ENCODE peak calls at places on chromosomes 11 and 22, in ten cellular contexts. R is HepG2, A is GM23338, C is Panc1, J is HCT116, V is transverse colon, S is spleen, K is endothelial cell of umbilical vein, T is K562, Q is H1. L is an unnamed sample.
A peak's percentile ranks its signal among the peaks of the same experiment; 100 is the strongest.

GRCh38 chr11:6572215-6572614 is 31.2 kb downstream of the RRP8 start:
- DNase-seq in R (no peak), A (no peak), C (no peak), J (no peak), V (no peak), S (no peak), K (no peak), T (no peak), Q (no peak), L (no peak)

GRCh38 chr11:20253796-20254195 is 93.5 kb upstream of the DBX1 start:
- DNase-seq in R (no peak), A (no peak), C (no peak), J (no peak), V (no peak), S (no peak), K (no peak), T (no peak), Q (no peak), L (no peak)

GRCh38 chr22:22465094-22465602 is 43.4 kb downstream of the ZNF280B start:
- DNase-seq in R (no peak), A (no peak), C (no peak), J (no peak), V (no peak), S (no peak), K (no peak), T (no peak), Q (no peak), L (no peak)

GRCh38 chr22:19429950-19430889 is 1.3 kb downstream of the HIRA start:
- DNase-seq in R (peak; percentile 75), A (peak; percentile 28), C (no peak), J (no peak), V (peak; percentile 26), S (no peak), K (peak; percentile 16), T (peak; percentile 88), Q (no peak), L (no peak)

GRCh38 chr11:27882066-27882697 is 181.9 kb upstream of the BDNF start:
- DNase-seq in R (no peak), A (no peak), C (no peak), J (peak; percentile 52), V (no peak), S (no peak), K (no peak), T (no peak), Q (no peak), L (no peak)

GRCh38 chr22:46289244-46289891 is 7.3 kb upstream of the GTSE1 start:
- DNase-seq in R (no peak), A (no peak), C (no peak), J (no peak), V (no peak), S (peak; percentile 84), K (no peak), T (no peak), Q (no peak), L (no peak)

GRCh38 chr11:44632466-44633123 is 67.1 kb downstream of the CD82 start:
- DNase-seq in R (peak; percentile 49), A (peak; percentile 76), C (no peak), J (peak; percentile 45), V (peak; percentile 29), S (peak; percentile 80), K (peak; percentile 37), T (peak; percentile 77), Q (no peak), L (no peak)

GRCh38 chr11:66326261-66327111 is 9.6 kb upstream of the CD248 start:
- DNase-seq in R (no peak), A (no peak), C (no peak), J (no peak), V (no peak), S (no peak), K (no peak), T (peak; percentile 48), Q (no peak), L (no peak)

GRCh38 chr11:74055938-74056337 is 47.1 kb upstream of the UCP3 start:
- DNase-seq in R (peak; percentile 40), A (no peak), C (peak; percentile 52), J (peak; percentile 4), V (no peak), S (no peak), K (no peak), T (no peak), Q (no peak), L (no peak)

DNA sequence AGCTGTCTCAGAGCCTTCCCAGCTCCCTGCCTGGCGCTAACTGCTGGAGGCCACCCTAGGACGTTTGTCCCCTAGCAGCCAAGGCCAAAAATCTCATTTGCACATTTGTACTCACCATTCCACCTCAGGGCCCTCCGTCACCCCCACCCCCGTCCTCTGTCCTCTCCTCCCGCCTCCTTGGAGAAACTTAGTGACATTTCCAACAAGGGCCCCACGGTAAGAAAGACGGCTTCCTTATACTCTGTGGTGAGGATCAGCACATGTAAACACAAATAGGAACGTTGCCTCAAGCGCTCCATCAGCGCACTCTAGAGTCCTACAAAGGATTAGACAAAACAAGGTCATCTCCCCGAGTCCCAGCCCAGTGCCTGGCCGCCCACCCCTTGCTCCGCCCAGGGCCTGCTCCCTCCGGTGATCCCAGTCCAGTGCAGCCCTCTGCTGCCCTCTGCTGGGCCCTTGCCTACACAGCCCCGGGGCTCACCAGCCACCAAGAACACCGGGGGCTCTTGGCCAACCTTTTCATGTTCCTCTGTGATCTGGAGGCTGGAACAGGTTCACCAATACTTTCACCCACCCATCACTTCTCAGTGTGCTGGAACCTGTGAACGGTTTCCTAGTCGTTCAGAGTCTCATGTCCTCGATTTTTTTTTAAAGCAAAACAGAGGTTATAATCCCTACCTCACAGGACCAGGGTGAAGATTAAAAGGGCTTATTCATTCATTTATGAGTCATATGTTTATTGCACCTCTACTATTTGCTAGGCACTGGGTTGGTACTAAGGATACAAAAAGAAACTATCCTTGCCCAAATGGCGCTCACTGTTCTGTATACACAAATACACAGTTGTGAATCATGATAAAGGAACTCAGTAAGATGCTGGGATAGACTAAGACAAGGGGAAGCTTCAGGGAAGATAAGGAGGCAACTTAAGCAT is 15.2 kb upstream of the CTR9 start:
- DNase-seq in R (peak; percentile 84), A (peak; percentile 97), C (peak; percentile 97), J (peak; percentile 96), V (peak; percentile 94), S (peak; percentile 99), K (peak; percentile 92), T (peak; percentile 95), Q (peak; percentile 90), L (peak; percentile 93)
- TF ChIP-seq POLR2AphosphoS5 in R (no peak), A (peak; percentile 26), C (peak; percentile 57), J (peak; percentile 43), V (no peak), S (peak; percentile 65), K (peak; percentile 54), T (no peak), Q (no peak), L (no peak)

DNA sequence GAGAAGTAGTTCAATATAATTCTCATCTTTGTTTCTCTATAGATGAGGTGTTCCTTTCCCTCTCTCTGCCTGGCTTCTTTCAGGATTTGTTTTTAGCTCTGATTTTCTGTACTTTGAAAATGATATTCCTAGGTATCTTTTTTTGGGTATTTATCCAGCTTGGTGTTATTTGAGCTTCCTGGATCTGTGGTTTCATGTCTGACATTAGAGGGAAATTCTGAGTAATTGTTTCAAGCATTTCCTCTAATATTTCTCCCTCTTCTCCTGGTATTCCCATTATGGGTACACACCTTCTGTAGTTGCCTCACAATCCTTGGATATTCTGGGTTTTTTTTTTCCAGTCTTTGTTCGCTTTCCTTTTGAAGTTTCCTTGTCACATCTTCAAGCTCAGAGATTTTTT is 5.6 kb downstream of the CCDC81 start:
- DNase-seq in R (no peak), A (no peak), C (no peak), J (no peak), V (no peak), S (no peak), K (peak; percentile 41), T (no peak), Q (no peak), L (no peak)
- H3K4me3 ChIP-seq in R (no peak overlapping the region), A (no peak overlapping the region), C (no peak overlapping the region), J (no peak overlapping the region), V (no peak overlapping the region), S (no peak overlapping the region), K (no peak overlapping the region), T (no peak overlapping the region), Q (no peak overlapping the region), L (no peak overlapping the region)

DNA sequence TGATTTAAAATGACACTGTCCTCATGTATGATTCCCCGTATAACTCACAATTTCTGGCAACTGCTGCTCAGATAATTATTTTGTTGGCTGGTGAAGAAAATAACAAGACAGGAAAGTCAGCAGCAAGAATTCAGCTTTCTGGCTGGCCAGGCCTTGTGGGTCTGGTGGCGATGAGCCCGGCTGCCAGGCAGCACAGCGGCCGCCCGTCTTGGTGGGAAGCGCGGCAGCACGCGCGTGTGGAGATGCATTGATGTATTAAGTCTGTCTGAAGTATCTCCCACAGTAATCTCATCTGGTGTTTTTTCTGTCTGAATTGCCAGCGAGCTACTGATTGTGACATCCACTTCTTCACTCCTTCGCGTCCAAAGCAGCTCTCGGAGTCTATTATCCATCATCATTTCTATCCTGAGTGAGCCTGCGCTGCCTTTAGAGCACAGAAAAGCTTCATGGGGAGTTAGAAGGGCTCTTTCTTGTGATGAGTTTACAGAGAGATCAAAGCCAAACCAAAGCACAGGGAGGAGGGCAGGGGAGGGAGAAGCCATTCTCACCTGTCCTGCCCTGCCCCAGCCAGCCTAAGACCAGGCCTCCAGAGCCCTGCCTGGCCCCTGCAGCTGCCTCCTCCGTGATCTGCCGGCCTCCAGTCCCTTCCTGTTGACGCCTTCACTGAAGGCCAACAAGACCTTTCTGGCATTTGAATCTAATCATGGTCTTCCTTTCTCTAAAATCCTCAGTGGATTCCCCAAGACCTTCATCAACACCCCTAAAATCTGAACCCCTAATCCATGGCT is 1418.9 kb downstream of the TBC1D22A start:
- DNase-seq in R (no peak), A (no peak), C (no peak), J (no peak), V (no peak), S (no peak), K (no peak), T (no peak), Q (no peak), L (no peak)
- TF ChIP-seq POLR2AphosphoS5 in R (no peak), A (no peak), C (no peak), J (no peak), V (no peak), S (no peak), K (no peak), T (no peak), Q (no peak), L (no peak)

DNA sequence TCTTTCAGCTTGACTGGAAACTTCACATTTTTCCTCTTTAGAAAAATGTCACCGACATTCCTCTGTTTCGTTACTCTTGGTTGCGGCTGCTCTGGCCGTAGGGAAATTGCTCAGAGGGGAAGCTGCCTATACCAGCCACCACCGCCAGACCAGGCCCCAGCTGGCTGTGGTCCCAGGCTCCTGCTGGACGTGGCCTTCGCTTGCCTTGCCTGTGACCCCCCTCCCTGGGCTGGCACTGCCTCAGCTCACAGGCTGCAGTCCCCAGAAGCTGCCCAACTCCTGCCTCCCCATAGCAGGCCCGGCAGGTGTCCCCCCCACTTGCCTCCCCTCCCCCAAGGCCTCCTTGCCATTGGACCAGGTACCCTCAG is 197.7 kb downstream of the MN1 start:
- DNase-seq in R (no peak), A (peak; percentile 47), C (no peak), J (no peak), V (no peak), S (peak; percentile 51), K (peak; percentile 69), T (no peak), Q (no peak), L (no peak)
- H3K4me3 ChIP-seq in R (no peak overlapping the region), A (no peak overlapping the region), C (no peak overlapping the region), J (no peak overlapping the region), V (no peak overlapping the region), S (no peak overlapping the region), K (no peak overlapping the region), T (no peak overlapping the region), Q (no peak overlapping the region), L (no peak overlapping the region)